ENCODE peak calls at places on chromosomes 3 and 15, in nine cellular contexts. T is heart right ventricle; O is AG04450; S is adrenal gland; A is uterus; K is WERI-Rb-1; Y is DND-41; J is right atrium auricular region; F is CD4-positive, alpha-beta T cell. E is an unnamed sample.

GRCh38 chr3:31043184-31043819 is 148.8 kb upstream of the GADL1 start:
- DNase-seq in T (no peak), O (no peak), S (no peak), A (no peak), K (no peak), Y (no peak), J (no peak), F (no peak), E (peak)

GRCh38 chr15:78077053-78077859 is at the start of gene TBC1D2B:
- DNase-seq in T (no peak), O (no peak), S (peak), A (peak), K (peak), Y (peak), J (no peak), F (peak), E (peak)

GRCh38 chr15:59615661-59616060 is 4.1 kb downstream of the GCNT3 start:
- DNase-seq in T (no peak), O (no peak), S (no peak), A (no peak), K (no peak), Y (no peak), J (no peak), F (no peak), E (no peak)

GRCh38 chr15:101808201-101808600 is 3.8 kb upstream of the OR4F15 start:
- DNase-seq in T (no peak), O (peak), S (no peak), A (no peak), K (no peak), Y (no peak), J (no peak), F (no peak), E (peak)

GRCh38 chr3:127404614-127405598 is 117.1 kb upstream of the PRR20G start:
- DNase-seq in T (no peak), O (no peak), S (peak), A (no peak), K (no peak), Y (no peak), J (no peak), F (no peak), E (no peak)

GRCh38 chr3:89145995-89146394 is 38.6 kb downstream of the EPHA3 start:
- DNase-seq in T (no peak), O (peak), S (no peak), A (no peak), K (no peak), Y (no peak), J (no peak), F (no peak), E (peak)

GRCh38 chr15:44157679-44158078 is 37.4 kb downstream of the FRMD5 start:
- DNase-seq in T (no peak), O (peak), S (no peak), A (no peak), K (no peak), Y (no peak), J (no peak), F (no peak), E (peak)

GRCh38 chr3:69252631-69253030 is 130.2 kb upstream of the LMOD3 start:
- DNase-seq in T (no peak), O (no peak), S (no peak), A (no peak), K (no peak), Y (no peak), J (no peak), F (no peak), E (peak)

GRCh38 chr3:189908646-189909045 is 212.1 kb downstream of the P3H2 start:
- DNase-seq in T (no peak), O (peak), S (no peak), A (no peak), K (no peak), Y (no peak), J (no peak), F (no peak), E (peak)

GRCh38 chr3:101081446-101081845 is 88.2 kb upstream of the ABI3BP start:
- DNase-seq in T (no peak), O (no peak), S (no peak), A (no peak), K (no peak), Y (no peak), J (no peak), F (no peak), E (no peak)

GRCh38 chr3:67605377-67605776 is 49.0 kb downstream of the SUCLG2 start:
- DNase-seq in T (no peak), O (peak), S (no peak), A (no peak), K (no peak), Y (no peak), J (no peak), F (no peak), E (peak)

GRCh38 chr3:46844851-46845250 is 18.4 kb downstream of the MYL3 start:
- DNase-seq in T (peak), O (no peak), S (no peak), A (no peak), K (peak), Y (peak), J (no peak), F (no peak), E (no peak)

GRCh38 chr3:134597390-134597975 is 53.3 kb downstream of the KY start:
- DNase-seq in T (no peak), O (no peak), S (no peak), A (no peak), K (no peak), Y (no peak), J (no peak), F (no peak), E (peak)

GRCh38 chr15:55407631-55407948 is 569 bp downstream of the CCPG1 start:
- DNase-seq in T (no peak), O (no peak), S (no peak), A (no peak), K (no peak), Y (no peak), J (no peak), F (no peak), E (peak)

DNA sequence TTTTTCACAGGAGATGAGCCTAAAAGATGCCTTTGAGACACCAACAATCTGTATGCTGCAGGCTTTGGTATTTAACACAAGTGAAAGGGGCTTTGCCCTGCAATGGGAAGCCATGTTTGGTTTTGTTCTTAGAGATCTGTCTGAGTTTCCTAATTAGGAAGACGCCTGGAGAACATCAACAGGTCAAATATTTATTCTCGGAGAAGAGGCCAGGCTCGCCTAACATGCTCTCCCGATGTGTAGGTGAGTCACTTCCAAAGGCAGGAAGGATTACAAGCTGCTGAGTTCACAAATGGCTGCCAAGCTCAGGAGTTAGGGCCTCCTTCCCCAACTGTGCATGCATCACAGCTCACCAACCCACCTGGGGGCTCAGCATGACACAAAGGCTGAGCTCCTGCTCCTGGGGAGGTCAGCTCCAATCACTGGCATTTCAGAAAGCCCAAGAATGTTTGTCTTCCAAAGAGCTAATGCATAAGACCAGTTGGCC is 119.5 kb upstream of the PRICKLE2 start:
- DNase-seq in T (no peak), O (peak), S (no peak), A (peak), K (no peak), Y (no peak), J (no peak), F (no peak), E (no peak)
- H3K27ac ChIP-seq in T (peak), O (peak), S (no peak), A (peak), K (no peak), Y (no peak), J (no peak), F (no peak), E (no peak)

GRCh38 chr15:41853831-41854230 is 15.2 kb downstream of the PLA2G4B start:
- DNase-seq in T (no peak), O (no peak), S (no peak), A (no peak), K (no peak), Y (no peak), J (no peak), F (no peak), E (no peak)
- H3K27ac ChIP-seq in T (no peak), O (no peak), S (no peak), A (no peak), K (no peak), Y (no peak), J (no peak), F (no peak), E (no peak)

GRCh38 chr15:67785431-67785830 is 39.9 kb upstream of the SKOR1 start:
- DNase-seq in T (no peak), O (no peak), S (no peak), A (no peak), K (no peak), Y (peak), J (no peak), F (no peak), E (no peak)
- H3K27ac ChIP-seq in T (no peak), O (no peak), S (no peak), A (no peak), K (no peak), Y (peak), J (no peak), F (no peak), E (no peak)

DNA sequence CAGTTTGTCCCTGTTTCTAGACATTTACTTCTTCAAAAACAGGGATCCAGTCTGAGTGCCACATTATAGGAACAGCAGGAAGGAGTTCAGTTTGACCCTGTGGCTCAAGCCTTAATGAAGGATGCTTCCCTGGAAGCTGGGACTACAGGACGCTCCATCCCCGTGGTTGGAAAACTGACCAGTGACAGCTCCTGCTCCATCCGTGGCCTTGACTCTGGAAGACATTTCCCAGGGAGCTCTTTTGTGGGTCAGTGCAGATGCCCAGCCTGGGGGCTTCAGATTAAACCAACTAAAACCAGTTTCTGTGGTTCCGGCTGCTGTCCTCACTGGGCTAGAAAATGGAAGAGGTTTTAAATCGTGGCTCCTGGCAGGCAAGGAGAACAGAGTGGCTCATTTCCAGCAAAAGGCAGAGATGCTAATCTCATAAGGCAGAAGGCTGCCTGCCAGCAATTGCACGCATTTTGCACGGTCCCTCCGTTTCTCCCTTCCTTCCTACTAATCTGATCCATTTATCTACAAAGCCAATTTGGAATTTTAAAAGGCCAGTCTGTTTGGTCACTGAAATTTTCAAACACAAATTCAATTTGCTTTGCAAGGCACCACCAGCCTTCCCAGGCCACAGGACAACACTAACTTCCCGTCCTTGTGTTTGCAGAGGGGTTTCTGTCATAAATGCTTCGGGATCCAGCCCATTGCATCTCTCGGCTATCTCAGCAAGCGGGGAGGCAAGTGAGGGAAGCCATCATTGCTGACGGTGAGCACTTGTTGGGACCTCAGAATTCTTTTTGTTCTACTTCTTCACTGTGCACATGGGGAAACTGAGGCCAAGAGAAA is 6.2 kb upstream of the SSUH2 start:
- DNase-seq in T (no peak), O (no peak), S (peak), A (no peak), K (no peak), Y (no peak), J (no peak), F (no peak), E (no peak)
- H3K27ac ChIP-seq in T (no peak), O (no peak), S (no peak), A (no peak), K (no peak), Y (no peak), J (no peak), F (no peak), E (no peak)

DNA sequence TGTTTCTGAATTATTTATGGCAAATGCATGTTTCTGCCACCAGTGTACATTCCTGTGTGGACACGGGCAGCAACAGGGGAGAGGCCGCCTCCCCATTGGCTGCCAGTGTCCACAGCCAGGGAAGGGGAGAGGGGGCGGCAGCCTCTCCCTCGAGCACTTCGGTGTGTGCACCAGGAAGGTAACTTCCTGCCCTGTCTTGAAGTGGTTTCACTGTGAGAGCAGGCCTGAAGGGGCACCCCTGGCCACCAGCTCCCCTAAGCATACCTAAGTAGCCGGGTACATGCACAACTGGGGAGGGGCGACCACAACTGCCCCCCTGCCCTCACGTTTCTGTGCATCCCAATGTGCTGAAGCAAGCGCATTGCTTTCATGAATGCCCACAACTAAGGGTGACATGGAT is 14.8 kb upstream of the SHISA5 start:
- DNase-seq in T (no peak), O (no peak), S (no peak), A (no peak), K (no peak), Y (no peak), J (no peak), F (no peak), E (no peak)
- H3K27ac ChIP-seq in T (no peak), O (no peak), S (no peak), A (no peak), K (no peak), Y (no peak), J (no peak), F (peak), E (no peak)